ENCODE peak calls at places on chromosomes 11 and 22, in eight cellular contexts. W, D, L, Z, H, J, X and I are unnamed samples.

GRCh38 chr11:108929241-108929640 is 264.4 kb downstream of the DDX10 start:
- DNase-seq in W (no peak), D (peak), L (no peak), Z (peak), H (no peak), J (no peak), X (no peak), I (no peak)

GRCh38 chr11:43987384-43988039 is 45.1 kb downstream of the C11orf96 start:
- DNase-seq in W (peak), D (peak), L (peak), Z (no peak), H (peak), J (no peak), X (no peak), I (peak)

GRCh38 chr22:44497218-44497903 is 672 bp downstream of the RTL6 start:
- DNase-seq in W (no peak), D (peak), L (peak), Z (no peak), H (no peak), J (no peak), X (peak), I (no peak)

GRCh38 chr11:67449116-67449844 is 3.2 kb downstream of the GPR152 start:
- DNase-seq in W (no peak), D (no peak), L (no peak), Z (no peak), H (no peak), J (no peak), X (peak), I (no peak)

GRCh38 chr11:71298761-71299181 is 46.4 kb upstream of the SHANK2 start:
- DNase-seq in W (peak), D (no peak), L (no peak), Z (no peak), H (no peak), J (no peak), X (no peak), I (no peak)

GRCh38 chr11:45106006-45106405 is 40.4 kb upstream of the PRDM11 start:
- DNase-seq in W (no peak), D (no peak), L (peak), Z (no peak), H (peak), J (no peak), X (no peak), I (no peak)

GRCh38 chr22:20904008-20904979 is 12.9 kb upstream of the CRKL start:
- DNase-seq in W (no peak), D (peak), L (no peak), Z (peak), H (no peak), J (no peak), X (peak), I (no peak)

GRCh38 chr11:95542868-95543551 is 246.6 kb downstream of the FAM76B start:
- DNase-seq in W (no peak), D (no peak), L (no peak), Z (no peak), H (no peak), J (no peak), X (no peak), I (no peak)

GRCh38 chr11:73288873-73289707 is 17.0 kb downstream of the P2RY6 start:
- DNase-seq in W (peak), D (peak), L (peak), Z (peak), H (peak), J (peak), X (peak), I (peak)

GRCh38 chr11:12792590-12792989 is 118.4 kb downstream of the TEAD1 start:
- DNase-seq in W (no peak), D (peak), L (no peak), Z (peak), H (no peak), J (no peak), X (no peak), I (no peak)

GRCh38 chr22:32822188-32822877 is 20.8 kb downstream of the TIMP3 start:
- DNase-seq in W (no peak), D (no peak), L (no peak), Z (no peak), H (no peak), J (no peak), X (no peak), I (no peak)

GRCh38 chr22:23844739-23845202 is 6.0 kb upstream of the DERL3 start:
- DNase-seq in W (no peak), D (no peak), L (no peak), Z (no peak), H (no peak), J (no peak), X (no peak), I (no peak)

GRCh38 chr11:121249039-121249663 is 43.4 kb upstream of the SC5D start:
- DNase-seq in W (no peak), D (peak), L (no peak), Z (peak), H (no peak), J (peak), X (peak), I (no peak)

GRCh38 chr22:32335471-32335870 is 22.2 kb upstream of the RFPL3 start:
- DNase-seq in W (peak), D (no peak), L (no peak), Z (no peak), H (no peak), J (no peak), X (no peak), I (no peak)

GRCh38 chr11:127000291-127000968 is at the start of gene KIRREL3:
- DNase-seq in W (no peak), D (no peak), L (no peak), Z (no peak), H (no peak), J (peak), X (no peak), I (peak)

GRCh38 chr22:33519974-33520903 is 400.0 kb downstream of the LARGE1 start:
- DNase-seq in W (no peak), D (no peak), L (no peak), Z (no peak), H (peak), J (no peak), X (no peak), I (no peak)

GRCh38 chr11:15629690-15630321 is 515.1 kb downstream of the INSC start:
- DNase-seq in W (peak), D (no peak), L (no peak), Z (peak), H (peak), J (peak), X (peak), I (peak)

GRCh38 chr11:104584823-104585222 is 313.4 kb downstream of the CASP12 start:
- DNase-seq in W (no peak), D (no peak), L (no peak), Z (no peak), H (no peak), J (no peak), X (no peak), I (no peak)

GRCh38 chr22:21761086-21761485 is 25.5 kb upstream of the YPEL1 start:
- DNase-seq in W (no peak), D (no peak), L (no peak), Z (no peak), H (no peak), J (no peak), X (no peak), I (no peak)

GRCh38 chr11:14275081-14275480 is 83.9 kb downstream of the RRAS2 start:
- DNase-seq in W (no peak), D (peak), L (no peak), Z (no peak), H (no peak), J (no peak), X (no peak), I (no peak)

GRCh38 chr11:91653091-91653754 is 571.4 kb upstream of the FAT3 start:
- DNase-seq in W (no peak), D (no peak), L (no peak), Z (peak), H (no peak), J (no peak), X (no peak), I (no peak)

GRCh38 chr11:3959918-3960295 is 104.4 kb downstream of the STIM1 start:
- DNase-seq in W (no peak), D (no peak), L (no peak), Z (no peak), H (no peak), J (no peak), X (peak), I (no peak)

GRCh38 chr11:3956748-3957147 is 101.3 kb downstream of the STIM1 start:
- DNase-seq in W (no peak), D (no peak), L (no peak), Z (no peak), H (no peak), J (no peak), X (no peak), I (no peak)

GRCh38 chr11:3957437-3957836 is 102.0 kb downstream of the STIM1 start:
- DNase-seq in W (no peak), D (no peak), L (no peak), Z (no peak), H (no peak), J (no peak), X (no peak), I (no peak)

GRCh38 chr11:3958301-3958700 is 102.8 kb downstream of the STIM1 start:
- DNase-seq in W (no peak), D (no peak), L (no peak), Z (no peak), H (no peak), J (no peak), X (no peak), I (no peak)

DNA sequence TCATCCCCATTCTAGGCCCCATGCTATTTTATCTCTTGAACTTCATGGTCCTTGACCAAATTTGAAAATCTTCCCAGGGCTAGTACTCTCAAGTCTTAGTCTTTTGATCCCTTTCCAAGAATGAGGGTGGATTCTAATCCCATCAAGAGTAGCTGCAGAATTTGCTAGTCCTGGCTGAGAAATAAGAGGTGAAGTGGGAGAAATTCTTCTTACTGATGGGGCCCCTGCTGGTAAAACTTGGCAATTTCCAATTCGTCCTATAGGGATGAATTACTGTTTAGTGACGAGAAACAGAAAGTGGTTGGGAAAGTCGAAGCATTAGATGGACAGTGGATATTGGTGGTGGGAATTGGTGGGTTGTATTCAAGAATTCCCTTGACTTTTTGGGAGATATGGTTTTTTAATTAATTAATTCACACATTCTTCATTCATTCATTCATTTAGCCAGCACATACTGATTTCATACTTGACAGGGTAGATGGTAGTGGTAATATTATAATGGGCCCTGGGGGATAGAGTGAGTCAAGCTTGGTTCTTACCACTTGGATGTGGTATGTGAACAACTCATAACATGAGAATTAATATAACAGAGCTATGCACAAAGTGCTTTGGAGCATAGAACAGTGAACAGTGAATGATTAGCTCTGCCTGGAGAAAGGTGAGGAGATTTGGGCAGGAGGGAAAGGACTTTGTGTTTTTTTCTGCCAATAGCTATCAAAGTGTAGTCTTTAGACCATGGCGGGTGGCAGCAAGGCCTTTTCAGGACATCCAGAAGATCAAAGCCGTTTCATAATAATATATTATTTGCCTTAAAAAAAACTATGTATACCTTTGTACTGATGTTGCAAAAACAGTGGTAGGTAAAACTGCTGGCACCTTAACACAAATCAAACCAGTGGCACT is 103.8 kb downstream of the STIM1 start:
- DNase-seq in W (no peak), D (peak), L (no peak), Z (peak), H (no peak), J (no peak), X (peak), I (no peak)
- TF ChIP-seq CTCF in W (no peak), D (no peak), L (peak), Z (peak), H (peak), J (peak), X (peak), I (no peak)

GRCh38 chr11:742571-743201 is 4.6 kb upstream of the TALDO1 start:
- DNase-seq in W (no peak), D (no peak), L (no peak), Z (no peak), H (no peak), J (no peak), X (no peak), I (no peak)

GRCh38 chr11:749731-750130 is 2.5 kb downstream of the TALDO1 start:
- DNase-seq in W (no peak), D (no peak), L (no peak), Z (no peak), H (no peak), J (no peak), X (peak), I (no peak)

GRCh38 chr11:748007-748359 is 719 bp downstream of the TALDO1 start:
- DNase-seq in W (no peak), D (peak), L (peak), Z (no peak), H (no peak), J (no peak), X (peak), I (no peak)

GRCh38 chr11:746289-747175 is 732 bp upstream of the TALDO1 start:
- DNase-seq in W (no peak), D (no peak), L (no peak), Z (peak), H (no peak), J (peak), X (peak), I (no peak)

GRCh38 chr11:747176-748006 is at the start of gene TALDO1:
- DNase-seq in W (peak), D (peak), L (peak), Z (peak), H (peak), J (peak), X (peak), I (peak)
- TF ChIP-seq CTCF in W (no peak), D (no peak), L (peak), Z (no peak), H (no peak), J (peak), X (no peak), I (no peak)

DNA sequence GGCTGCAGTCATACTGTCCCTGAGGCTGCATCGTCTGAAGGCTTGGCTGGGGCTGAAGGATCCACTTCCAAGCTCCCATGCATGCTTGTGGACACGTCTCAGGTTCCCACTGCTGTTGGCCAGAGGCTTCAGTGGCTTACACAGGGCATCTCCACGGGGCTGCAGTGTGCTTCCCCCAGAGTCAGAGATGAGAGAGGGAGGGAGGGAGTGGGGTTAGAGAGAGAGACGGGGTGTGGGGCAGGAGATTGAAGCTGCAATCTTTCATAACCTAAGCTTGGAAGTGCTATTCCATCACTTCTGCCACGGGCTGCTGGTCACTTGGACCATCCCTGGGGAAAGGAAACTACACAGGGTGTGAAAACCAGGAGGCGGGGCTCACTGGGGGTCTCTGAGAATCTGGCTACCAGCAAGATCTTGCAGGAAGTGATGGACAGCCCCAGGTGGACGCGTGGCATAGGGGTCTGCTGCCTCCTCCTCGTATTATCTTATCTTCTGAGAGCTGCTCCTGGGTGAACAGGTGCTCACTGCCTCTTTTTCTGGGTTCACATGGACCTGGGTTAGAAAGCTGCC is 63.0 kb upstream of the MYEOV start:
- DNase-seq in W (peak), D (no peak), L (no peak), Z (no peak), H (peak), J (no peak), X (no peak), I (no peak)
- TF ChIP-seq CTCF in W (no peak), D (no peak), L (no peak), Z (no peak), H (no peak), J (no peak), X (no peak), I (no peak)

GRCh38 chr11:118639899-118640298 is 32.5 kb downstream of the PHLDB1 start:
- DNase-seq in W (no peak), D (no peak), L (no peak), Z (no peak), H (no peak), J (no peak), X (no peak), I (no peak)

GRCh38 chr11:118641463-118642019 is 34.1 kb downstream of the PHLDB1 start:
- DNase-seq in W (peak), D (no peak), L (no peak), Z (peak), H (peak), J (no peak), X (no peak), I (no peak)

GRCh38 chr11:118638726-118639125 is 31.3 kb downstream of the PHLDB1 start:
- DNase-seq in W (no peak), D (no peak), L (no peak), Z (no peak), H (no peak), J (no peak), X (no peak), I (no peak)

GRCh38 chr11:118643142-118643994 is 36.0 kb downstream of the PHLDB1 start:
- DNase-seq in W (no peak), D (no peak), L (peak), Z (no peak), H (no peak), J (no peak), X (no peak), I (no peak)

DNA sequence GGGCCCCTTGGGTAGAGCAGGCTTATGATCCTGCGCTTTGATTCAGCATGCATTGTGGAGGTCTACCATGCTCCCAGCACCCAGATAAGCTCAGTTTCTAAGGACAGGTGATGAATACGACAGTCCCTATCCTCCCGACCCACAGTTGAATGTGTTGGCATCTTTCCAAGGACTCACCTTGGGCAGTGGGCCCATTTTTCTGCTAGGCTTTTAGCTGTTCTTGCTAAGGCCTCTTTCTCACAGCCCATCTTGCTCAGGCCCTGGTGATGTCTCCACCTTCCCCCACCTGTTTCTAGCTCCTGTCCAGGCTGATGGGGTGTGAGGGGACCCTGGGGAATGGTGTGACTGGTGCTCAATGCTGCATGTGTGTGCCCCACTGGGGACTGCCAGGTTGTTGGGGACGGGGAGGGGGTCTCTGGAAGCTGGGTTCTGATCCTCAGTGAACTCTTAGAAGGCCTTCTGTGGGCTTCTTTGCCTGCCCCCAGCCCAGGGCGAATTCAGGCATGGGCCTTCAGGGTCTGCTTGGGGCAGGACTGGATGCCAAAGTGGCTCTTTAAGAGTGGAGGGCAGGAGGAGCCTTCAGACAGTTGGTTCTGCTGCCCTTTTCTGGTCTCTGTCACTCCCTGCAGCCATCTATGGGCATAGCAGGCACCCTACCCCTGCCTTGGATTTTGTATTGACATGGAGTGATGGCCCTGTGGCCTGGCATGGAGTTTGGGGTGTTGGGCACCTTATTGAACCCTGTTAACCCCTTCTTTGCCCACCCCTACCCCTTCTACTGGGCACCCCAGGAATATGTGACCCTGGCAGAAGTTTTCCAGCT is 33.1 kb downstream of the PHLDB1 start:
- DNase-seq in W (no peak), D (no peak), L (no peak), Z (peak), H (no peak), J (no peak), X (no peak), I (no peak)
- TF ChIP-seq CTCF in W (no peak), D (no peak), L (peak), Z (peak), H (no peak), J (no peak), X (no peak), I (no peak)

DNA sequence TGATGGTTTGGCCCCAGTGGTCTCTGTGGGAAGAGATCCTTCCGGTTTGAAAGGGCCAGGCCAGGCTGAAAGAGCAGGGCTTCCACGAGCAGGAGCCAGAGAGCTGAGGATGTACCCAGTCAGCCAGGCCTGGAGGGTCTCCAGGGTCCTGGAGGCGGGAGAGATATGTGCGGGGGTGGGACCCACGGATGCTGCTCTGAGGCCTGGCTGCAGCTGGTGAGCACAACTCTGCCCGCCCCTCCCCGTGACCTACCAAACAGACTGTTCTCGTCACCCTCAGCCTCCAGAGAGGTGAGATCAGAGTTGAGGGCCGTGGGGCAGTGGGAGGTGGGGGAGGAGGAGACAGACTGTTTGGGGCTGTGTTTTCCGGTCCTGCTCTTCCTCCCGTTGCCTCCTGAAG is 42.2 kb downstream of the TRIOBP start:
- DNase-seq in W (no peak), D (peak), L (peak), Z (no peak), H (peak), J (no peak), X (peak), I (no peak)
- TF ChIP-seq CTCF in W (no peak), D (no peak), L (no peak), Z (no peak), H (no peak), J (peak), X (no peak), I (no peak)

GRCh38 chr22:35334010-35334409 is 34.3 kb downstream of the TOM1 start:
- DNase-seq in W (no peak), D (no peak), L (no peak), Z (no peak), H (no peak), J (no peak), X (peak), I (no peak)

GRCh38 chr22:35335936-35336781 is 36.5 kb downstream of the TOM1 start:
- DNase-seq in W (peak), D (no peak), L (no peak), Z (no peak), H (no peak), J (no peak), X (no peak), I (no peak)

GRCh38 chr22:35335468-35335867 is 35.8 kb downstream of the TOM1 start:
- DNase-seq in W (no peak), D (no peak), L (no peak), Z (no peak), H (no peak), J (no peak), X (no peak), I (no peak)

GRCh38 chr22:35341090-35341874 is 39.6 kb upstream of the HMOX1 start:
- DNase-seq in W (no peak), D (no peak), L (no peak), Z (no peak), H (no peak), J (no peak), X (no peak), I (no peak)

DNA sequence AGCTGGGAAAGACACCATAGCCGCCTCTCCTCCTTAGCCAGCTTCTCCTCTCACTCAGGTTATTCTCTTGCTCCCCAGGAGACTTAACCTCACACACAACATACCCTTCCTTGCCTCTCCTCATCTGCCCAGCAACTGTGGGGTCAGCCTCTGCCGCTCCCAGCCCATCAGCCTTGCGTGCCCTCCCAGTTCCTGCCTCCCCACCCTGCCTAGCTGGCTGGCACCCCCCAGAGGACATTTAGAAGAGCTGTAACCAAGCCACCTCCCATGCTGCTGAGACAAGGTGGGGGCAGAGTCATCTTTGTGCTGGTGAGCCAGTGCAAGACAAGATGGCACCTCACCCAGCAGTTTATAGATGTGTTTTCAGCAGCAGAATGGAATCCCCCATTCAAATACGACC is 38.2 kb downstream of the TOM1 start:
- DNase-seq in W (no peak), D (no peak), L (no peak), Z (no peak), H (no peak), J (no peak), X (peak), I (no peak)
- TF ChIP-seq CTCF in W (no peak), D (no peak), L (no peak), Z (no peak), H (no peak), J (no peak), X (peak), I (no peak)